ENCODE peak calls at places on chromosomes 12 and 14, in five cellular contexts. One of them, this sample, is unnamed.

GRCh38 chr12:4116251-4117111 is 157.1 kb upstream of the CCND2 start:
- DNase-seq in GM10248: no peak
- DNase-seq in endothelial cell: no peak
- DNase-seq in left lung: no peak
- DNase-seq in WERI-Rb-1: no peak
- DNase-seq in this sample: peak; percentile 69

GRCh38 chr12:106764738-106765137 is 9.7 kb upstream of the RIC8B start:
- DNase-seq in endothelial cell: no peak
- DNase-seq in left lung: no peak
- DNase-seq in GM10248: no peak
- DNase-seq in WERI-Rb-1: no peak
- DNase-seq in this sample: no peak

GRCh38 chr12:55934773-55935172 is 3.8 kb downstream of the DGKA start:
- DNase-seq in endothelial cell: no peak
- DNase-seq in GM10248: no peak
- DNase-seq in WERI-Rb-1: no peak
- DNase-seq in left lung: no peak
- DNase-seq in this sample: no peak

GRCh38 chr14:89921346-89921745 is 33.2 kb downstream of the EFCAB11 start:
- DNase-seq in WERI-Rb-1: no peak
- DNase-seq in left lung: no peak
- DNase-seq in endothelial cell: no peak
- DNase-seq in GM10248: no peak
- DNase-seq in this sample: no peak

GRCh38 chr14:64979336-64980074 is 7.2 kb upstream of the FNTB start:
- DNase-seq in WERI-Rb-1: no peak
- DNase-seq in GM10248: no peak
- DNase-seq in left lung: no peak
- DNase-seq in endothelial cell: no peak
- DNase-seq in this sample: no peak

GRCh38 chr14:31269599-31270195 is 62.1 kb upstream of the HECTD1 start:
- DNase-seq in left lung: no peak
- DNase-seq in endothelial cell: no peak
- DNase-seq in GM10248: no peak
- DNase-seq in WERI-Rb-1: no peak
- DNase-seq in this sample: no peak

GRCh38 chr12:66678640-66679268 is at the start of gene GRIP1:
- DNase-seq in endothelial cell: no peak
- DNase-seq in WERI-Rb-1: peak; percentile 14
- DNase-seq in GM10248: no peak
- DNase-seq in left lung: no peak
- DNase-seq in this sample: no peak

GRCh38 chr12:53739285-53740129 is 12.3 kb upstream of the CALCOCO1 start:
- DNase-seq in WERI-Rb-1: no peak
- DNase-seq in endothelial cell: no peak
- DNase-seq in left lung: no peak
- DNase-seq in GM10248: no peak
- DNase-seq in this sample: no peak

GRCh38 chr14:55073856-55074255 is 22.4 kb downstream of the MAPK1IP1L start:
- DNase-seq in left lung: no peak
- DNase-seq in WERI-Rb-1: no peak
- DNase-seq in endothelial cell: no peak
- DNase-seq in GM10248: no peak
- DNase-seq in this sample: no peak

GRCh38 chr14:90641111-90642010 is 174.9 kb downstream of the TTC7B start:
- DNase-seq in endothelial cell: no peak
- DNase-seq in left lung: no peak
- DNase-seq in GM10248: no peak
- DNase-seq in WERI-Rb-1: no peak
- DNase-seq in this sample: no peak

GRCh38 chr14:103994535-103995184 is 52.3 kb upstream of the RD3L start:
- DNase-seq in GM10248: no peak
- DNase-seq in endothelial cell: no peak
- DNase-seq in left lung: no peak
- DNase-seq in WERI-Rb-1: no peak
- DNase-seq in this sample: no peak

GRCh38 chr14:61444215-61444768 is 122.9 kb downstream of the PRKCH start:
- DNase-seq in endothelial cell: no peak
- DNase-seq in left lung: no peak
- DNase-seq in GM10248: peak; percentile 64
- DNase-seq in WERI-Rb-1: no peak
- DNase-seq in this sample: no peak

GRCh38 chr14:52355016-52355430 is 40.9 kb downstream of the PTGER2 start:
- DNase-seq in endothelial cell: no peak
- DNase-seq in left lung: no peak
- DNase-seq in WERI-Rb-1: no peak
- DNase-seq in GM10248: no peak
- DNase-seq in this sample: no peak

GRCh38 chr12:57085999-57086950 is 2.6 kb upstream of the NAB2 start:
- DNase-seq in GM10248: peak; percentile 42
- DNase-seq in WERI-Rb-1: peak; percentile 82
- DNase-seq in left lung: peak; percentile 85
- DNase-seq in endothelial cell: peak; percentile 55
- DNase-seq in this sample: peak; percentile 94

GRCh38 chr12:131547560-131547959 is 163.3 kb upstream of the SFSWAP start:
- DNase-seq in endothelial cell: no peak
- DNase-seq in WERI-Rb-1: no peak
- DNase-seq in left lung: peak; percentile 21
- DNase-seq in GM10248: no peak
- DNase-seq in this sample: no peak

GRCh38 chr12:114414031-114414865 is 8.3 kb upstream of the TBX5 start:
- DNase-seq in endothelial cell: no peak
- DNase-seq in WERI-Rb-1: no peak
- DNase-seq in left lung: no peak
- DNase-seq in GM10248: no peak
- DNase-seq in this sample: no peak

GRCh38 chr14:50395448-50395847 is 1.2 kb downstream of the CDKL1 start:
- DNase-seq in WERI-Rb-1: no peak
- DNase-seq in left lung: no peak
- DNase-seq in endothelial cell: no peak
- DNase-seq in GM10248: no peak
- DNase-seq in this sample: no peak

GRCh38 chr14:70032447-70032846 is 153.2 kb downstream of the SMOC1 start:
- DNase-seq in endothelial cell: no peak
- DNase-seq in GM10248: no peak
- DNase-seq in WERI-Rb-1: no peak
- DNase-seq in left lung: no peak
- DNase-seq in this sample: no peak

DNA sequence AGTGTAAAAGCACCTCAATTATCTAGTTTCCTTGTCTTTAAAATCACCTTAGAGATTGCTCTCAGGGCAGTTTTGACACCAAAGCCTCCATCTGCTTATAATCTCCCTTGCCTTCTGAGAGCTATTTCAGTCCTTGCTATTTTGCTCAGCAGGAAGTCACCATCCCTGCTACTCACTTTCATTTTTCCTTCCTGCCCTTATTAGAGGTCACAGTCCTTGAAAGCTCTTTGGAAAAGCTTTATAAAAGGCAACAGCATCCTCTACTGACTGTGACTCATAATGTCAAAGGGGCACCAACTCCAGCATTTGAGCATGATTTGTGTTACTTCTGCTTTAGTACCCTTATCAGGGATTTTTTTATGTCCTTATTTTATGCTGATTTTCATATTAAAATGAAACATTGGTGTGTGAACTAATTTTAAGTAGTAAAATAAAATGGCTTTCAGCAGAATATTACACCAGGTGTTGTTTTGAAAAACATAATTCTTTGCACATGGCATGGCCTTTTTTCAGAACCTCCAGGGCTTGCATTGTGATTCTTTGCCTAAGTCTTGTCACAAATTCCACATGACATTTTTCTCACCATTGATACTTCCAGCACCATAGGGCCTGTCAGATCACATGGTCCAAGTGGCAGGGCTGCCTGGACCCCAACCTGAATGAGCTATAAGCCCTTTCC is 213.0 kb downstream of the ADAMTS20 start:
- DNase-seq in endothelial cell: no peak
- DNase-seq in left lung: no peak
- DNase-seq in WERI-Rb-1: peak; percentile 38
- DNase-seq in GM10248: peak; percentile 13
- DNase-seq in this sample: no peak
- TF ChIP-seq CTCF in endothelial cell: no peak
- TF ChIP-seq CTCF in left lung: no peak
- TF ChIP-seq CTCF in WERI-Rb-1: peak; percentile 71
- TF ChIP-seq CTCF in GM10248: peak; percentile 64
- TF ChIP-seq CTCF in this sample: peak; percentile 75

GRCh38 chr12:110906088-110906487 is 14.3 kb downstream of the MYL2 start:
- DNase-seq in endothelial cell: no peak
- DNase-seq in WERI-Rb-1: no peak
- DNase-seq in left lung: no peak
- DNase-seq in GM10248: peak; percentile 45
- DNase-seq in this sample: no peak
- TF ChIP-seq CTCF in endothelial cell: no peak
- TF ChIP-seq CTCF in WERI-Rb-1: no peak
- TF ChIP-seq CTCF in left lung: no peak
- TF ChIP-seq CTCF in GM10248: peak; percentile 49
- TF ChIP-seq CTCF in this sample: no peak

DNA sequence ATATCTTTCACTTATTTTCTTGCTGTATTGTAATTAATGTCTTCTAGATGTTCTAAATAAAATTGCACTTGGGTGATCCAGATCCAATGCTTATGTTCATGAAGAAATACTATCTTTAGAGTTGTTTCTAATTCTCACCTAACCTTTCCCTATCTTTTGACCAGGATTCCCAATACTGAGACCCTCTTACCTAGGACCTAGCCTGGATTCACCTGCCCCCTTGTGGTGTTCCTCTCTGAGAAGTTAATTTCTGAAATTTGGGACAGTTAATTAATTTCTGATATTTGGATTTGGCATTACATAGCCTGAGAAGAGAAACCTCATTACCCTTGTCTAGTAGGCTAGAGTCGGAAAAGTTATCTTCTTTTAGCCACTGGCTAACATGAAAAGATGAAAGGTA is 29.5 kb downstream of the FOXA1 start:
- DNase-seq in endothelial cell: no peak
- DNase-seq in WERI-Rb-1: no peak
- DNase-seq in left lung: no peak
- DNase-seq in GM10248: no peak
- DNase-seq in this sample: no peak
- TF ChIP-seq CTCF in endothelial cell: peak; percentile 47
- TF ChIP-seq CTCF in WERI-Rb-1: no peak
- TF ChIP-seq CTCF in left lung: no peak
- TF ChIP-seq CTCF in GM10248: no peak
- TF ChIP-seq CTCF in this sample: no peak

GRCh38 chr12:15208140-15208539 is 13.1 kb downstream of the RERG start:
- DNase-seq in endothelial cell: no peak
- DNase-seq in GM10248: no peak
- DNase-seq in left lung: no peak
- DNase-seq in WERI-Rb-1: no peak
- DNase-seq in this sample: no peak
- TF ChIP-seq CTCF in endothelial cell: peak; percentile 60
- TF ChIP-seq CTCF in GM10248: no peak
- TF ChIP-seq CTCF in left lung: no peak
- TF ChIP-seq CTCF in WERI-Rb-1: no peak
- TF ChIP-seq CTCF in this sample: peak; percentile 19

GRCh38 chr12:51374856-51375255 is 16.4 kb downstream of the GALNT6 start:
- DNase-seq in endothelial cell: no peak
- DNase-seq in GM10248: no peak
- DNase-seq in WERI-Rb-1: no peak
- DNase-seq in left lung: no peak
- DNase-seq in this sample: no peak

GRCh38 chr12:51378749-51379148 is 12.5 kb downstream of the GALNT6 start:
- DNase-seq in endothelial cell: no peak
- DNase-seq in left lung: no peak
- DNase-seq in WERI-Rb-1: no peak
- DNase-seq in GM10248: no peak
- DNase-seq in this sample: peak; percentile 15

GRCh38 chr12:51379571-51379970 is 11.6 kb downstream of the GALNT6 start:
- DNase-seq in endothelial cell: no peak
- DNase-seq in GM10248: no peak
- DNase-seq in WERI-Rb-1: no peak
- DNase-seq in left lung: no peak
- DNase-seq in this sample: peak; percentile 57

GRCh38 chr12:51374346-51374745 is 16.9 kb downstream of the GALNT6 start:
- DNase-seq in endothelial cell: no peak
- DNase-seq in GM10248: no peak
- DNase-seq in WERI-Rb-1: no peak
- DNase-seq in left lung: no peak
- DNase-seq in this sample: no peak

GRCh38 chr12:51377099-51377984 is 13.9 kb downstream of the GALNT6 start:
- DNase-seq in endothelial cell: no peak
- DNase-seq in GM10248: no peak
- DNase-seq in left lung: no peak
- DNase-seq in WERI-Rb-1: no peak
- DNase-seq in this sample: peak; percentile 48
- TF ChIP-seq CTCF in endothelial cell: no peak
- TF ChIP-seq CTCF in GM10248: no peak
- TF ChIP-seq CTCF in left lung: no peak
- TF ChIP-seq CTCF in WERI-Rb-1: peak; percentile 27
- TF ChIP-seq CTCF in this sample: no peak

DNA sequence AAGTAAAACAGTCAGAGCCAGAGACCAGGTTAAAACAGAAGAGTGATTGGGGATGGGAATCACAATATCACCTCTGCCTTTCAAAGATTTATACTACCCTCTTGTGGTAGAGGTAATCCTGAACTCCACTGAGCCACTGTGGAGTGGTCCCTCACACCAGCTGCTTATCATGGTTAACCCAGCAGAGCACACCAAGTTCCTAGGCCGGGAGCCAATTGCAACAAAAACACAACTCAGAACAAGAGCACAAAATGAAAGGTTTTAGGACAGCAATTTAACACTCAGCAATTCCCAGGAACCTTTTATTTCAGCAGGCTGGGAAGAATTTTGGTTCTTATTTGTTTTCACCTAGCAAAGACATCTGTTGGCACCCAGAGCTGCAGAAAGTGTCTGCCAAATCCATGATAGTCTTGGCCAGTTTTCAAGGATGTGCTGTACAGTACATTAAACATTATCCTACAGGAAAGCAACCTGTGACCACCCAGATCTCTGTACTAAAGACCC is 220.5 kb upstream of the ATXN7L3B start:
- DNase-seq in GM10248: no peak
- DNase-seq in endothelial cell: peak; percentile 11
- DNase-seq in left lung: no peak
- DNase-seq in WERI-Rb-1: peak; percentile 30
- DNase-seq in this sample: no peak
- TF ChIP-seq CTCF in GM10248: no peak
- TF ChIP-seq CTCF in endothelial cell: no peak
- TF ChIP-seq CTCF in left lung: no peak
- TF ChIP-seq CTCF in WERI-Rb-1: peak; percentile 66
- TF ChIP-seq CTCF in this sample: peak; percentile 36